ENCODE peak calls at places on chromosome 21, in four cellular contexts. C, F, N and D are unnamed samples.

GRCh38 chr21:33402011-33402979 is 918 bp upstream of the IFNGR2 start:
- DNase-seq in F (no peak), N (no peak), C (no peak), D (no peak)

GRCh38 chr21:35658242-35658641 is 402.1 kb downstream of the SETD4 start:
- DNase-seq in F (no peak), N (no peak), C (no peak), D (peak; percentile 31)

GRCh38 chr21:15289896-15290841 is 225.4 kb upstream of the NRIP1 start:
- DNase-seq in C (no peak), N (no peak), F (no peak), D (peak; percentile 9)

GRCh38 chr21:43355196-43355924 is 71.6 kb downstream of the SIK1 start:
- DNase-seq in F (no peak), N (no peak), C (peak; percentile 64), D (no peak)

GRCh38 chr21:34722684-34723300 is 54.0 kb downstream of the CLIC6 start:
- DNase-seq in F (no peak), N (no peak), C (peak; percentile 11), D (no peak)

GRCh38 chr21:19463966-19464365 is 1060.4 kb upstream of the TMPRSS15 start:
- DNase-seq in F (no peak), N (no peak), C (no peak), D (no peak)

GRCh38 chr21:43588957-43589356 is 70.3 kb downstream of the HSF2BP start:
- DNase-seq in F (no peak), C (no peak), N (no peak), D (no peak)

GRCh38 chr21:45974073-45975016 is 7.2 kb upstream of the COL6A1 start:
- DNase-seq in N (no peak), F (peak; percentile 90), C (peak; percentile 33), D (peak; percentile 89)

GRCh38 chr21:15096146-15096545 is 31.3 kb upstream of the NRIP1 start:
- DNase-seq in N (no peak), F (no peak), C (no peak), D (no peak)

GRCh38 chr21:15421521-15421920 is 308.3 kb upstream of the USP25 start:
- DNase-seq in N (no peak), C (no peak), F (no peak), D (no peak)

GRCh38 chr21:35357041-35357780 is 308.1 kb upstream of the RUNX1 start:
- DNase-seq in N (no peak), F (no peak), C (no peak), D (no peak)

GRCh38 chr21:41182547-41182946 is 14.6 kb downstream of the BACE2 start:
- DNase-seq in N (no peak), C (no peak), F (no peak), D (no peak)

GRCh38 chr21:44617071-44617501 is 5.2 kb downstream of the KRTAP10-8 start:
- DNase-seq in F (no peak), N (no peak), C (no peak), D (no peak)

GRCh38 chr21:36722370-36723368 is 23.8 kb downstream of the SIM2 start:
- DNase-seq in N (no peak), C (no peak), F (no peak), D (no peak)

GRCh38 chr21:34274001-34274400 is 89.8 kb upstream of the KCNE2 start:
- DNase-seq in F (no peak), N (no peak), C (no peak), D (no peak)

GRCh38 chr21:40487406-40487805 is 359.6 kb downstream of the DSCAM start:
- DNase-seq in C (peak; percentile 26), N (no peak), F (no peak), D (no peak)

GRCh38 chr21:32334980-32335471 is 36.4 kb downstream of the MRAP start:
- DNase-seq in F (no peak), C (no peak), N (peak; percentile 98), D (no peak)

GRCh38 chr21:16773206-16773605 is 739.6 kb upstream of the CXADR start:
- DNase-seq in C (no peak), N (no peak), F (no peak), D (no peak)

GRCh38 chr21:42317826-42318746 is 2.9 kb upstream of the TFF3 start:
- DNase-seq in N (no peak), F (peak; percentile 40), C (peak; percentile 75), D (no peak)

GRCh38 chr21:45334134-45334533 is 46.4 kb upstream of the POFUT2 start:
- DNase-seq in F (no peak), C (no peak), N (no peak), D (no peak)

GRCh38 chr21:41768371-41769042 is 1.7 kb upstream of the RIPK4 start:
- DNase-seq in F (peak; percentile 69), N (no peak), C (peak; percentile 41), D (peak; percentile 90)

GRCh38 chr21:41847066-41847804 is 31.9 kb downstream of the PRDM15 start:
- DNase-seq in F (no peak), C (no peak), N (no peak), D (no peak)

GRCh38 chr21:25441835-25442234 is 165.4 kb downstream of the MRPL39 start:
- DNase-seq in F (no peak), N (no peak), C (no peak), D (no peak)

GRCh38 chr21:29787011-29787909 is 152.5 kb downstream of the GRIK1 start:
- DNase-seq in C (no peak), N (no peak), F (no peak), D (no peak)

GRCh38 chr21:42621828-42622199 is 31.6 kb upstream of the PDE9A start:
- DNase-seq in N (no peak), C (peak; percentile 98), F (no peak), D (no peak)

GRCh38 chr21:17769049-17769845 is 49.9 kb downstream of the C21orf91 start:
- DNase-seq in C (no peak), N (no peak), F (no peak), D (no peak)

GRCh38 chr21:44532165-44532564 is 7.8 kb downstream of the KRTAP10-1 start:
- DNase-seq in N (no peak), F (no peak), C (no peak), D (no peak)

GRCh38 chr21:29152936-29153335 is 22.5 kb downstream of the MAP3K7CL start:
- DNase-seq in C (no peak), N (no peak), F (no peak), D (no peak)

GRCh38 chr21:31557421-31557955 is 102.0 kb upstream of the SOD1 start:
- DNase-seq in N (no peak), C (peak; percentile 65), F (no peak), D (no peak)

GRCh38 chr21:34818663-34819158 is 149.9 kb downstream of the CLIC6 start:
- DNase-seq in N (no peak), F (peak; percentile 16), C (no peak), D (no peak)

GRCh38 chr21:42433946-42434551 is 30.3 kb downstream of the UBASH3A start:
- DNase-seq in F (no peak), N (no peak), C (no peak), D (no peak)

GRCh38 chr21:41706263-41706639 is 60.6 kb downstream of the RIPK4 start:
- DNase-seq in N (no peak), C (no peak), F (no peak), D (no peak)

GRCh38 chr21:36902793-36903192 is 63.7 kb downstream of the HLCS start:
- DNase-seq in N (no peak), F (no peak), C (no peak), D (no peak)

GRCh38 chr21:33660406-33660805 is 18.1 kb downstream of the ITSN1 start:
- DNase-seq in F (no peak), C (no peak), N (no peak), D (no peak)